ENCODE peak calls at places on chromosomes 3 and 15, in nine cellular contexts. Y, E, T, J, H, B, P, U and I are unnamed samples.

GRCh38 chr15:57865294-57865693 is 158.8 kb downstream of the POLR2M start:
- DNase-seq in Y (no peak), E (no peak), T (no peak), J (no peak), H (peak), B (peak), P (no peak), U (no peak), I (peak)

GRCh38 chr3:153958635-153959320 is 162.4 kb upstream of the ARHGEF26 start:
- DNase-seq in Y (no peak), E (no peak), T (no peak), J (no peak), H (no peak), B (no peak), P (no peak), U (peak), I (no peak)

GRCh38 chr3:57043518-57043917 is 16.9 kb upstream of the SPATA12 start:
- DNase-seq in Y (no peak), E (no peak), T (no peak), J (no peak), H (no peak), B (no peak), P (no peak), U (no peak), I (no peak)

GRCh38 chr3:8822141-8822540 is 52.7 kb upstream of the OXTR start:
- DNase-seq in Y (no peak), E (no peak), T (no peak), J (peak), H (peak), B (no peak), P (no peak), U (peak), I (no peak)

GRCh38 chr15:53808058-53808703 is 48.7 kb upstream of the WDR72 start:
- DNase-seq in Y (no peak), E (no peak), T (no peak), J (peak), H (peak), B (no peak), P (peak), U (no peak), I (no peak)

GRCh38 chr3:141147657-141148056 is 84.0 kb upstream of the PXYLP1 start:
- DNase-seq in Y (no peak), E (no peak), T (no peak), J (no peak), H (peak), B (no peak), P (no peak), U (no peak), I (no peak)

GRCh38 chr3:124905093-124905492 is 17.9 kb upstream of the ITGB5 start:
- DNase-seq in Y (no peak), E (no peak), T (no peak), J (no peak), H (no peak), B (no peak), P (no peak), U (no peak), I (no peak)

GRCh38 chr15:95105229-95105628 is 873.9 kb downstream of the MCTP2 start:
- DNase-seq in Y (no peak), E (no peak), T (no peak), J (peak), H (no peak), B (no peak), P (no peak), U (peak), I (no peak)

GRCh38 chr3:1693145-1693544 is 405.5 kb upstream of the CNTN4 start:
- DNase-seq in Y (no peak), E (no peak), T (no peak), J (no peak), H (no peak), B (no peak), P (no peak), U (no peak), I (no peak)

GRCh38 chr3:189947948-189948723 is 172.6 kb downstream of the P3H2 start:
- DNase-seq in Y (no peak), E (no peak), T (no peak), J (no peak), H (peak), B (no peak), P (no peak), U (peak), I (no peak)

GRCh38 chr3:15815696-15816095 is 17.9 kb upstream of the ANKRD28 start:
- DNase-seq in Y (no peak), E (no peak), T (no peak), J (peak), H (peak), B (no peak), P (peak), U (peak), I (no peak)

GRCh38 chr3:176767385-176767784 is 429.9 kb downstream of the TBL1XR1 start:
- DNase-seq in Y (peak), E (peak), T (no peak), J (no peak), H (peak), B (no peak), P (no peak), U (peak), I (no peak)

GRCh38 chr15:51024735-51025453 is 69.8 kb downstream of the TNFAIP8L3 start:
- DNase-seq in Y (no peak), E (no peak), T (no peak), J (no peak), H (peak), B (no peak), P (peak), U (no peak), I (no peak)

GRCh38 chr15:80835338-80835737 is 56.2 kb downstream of the CEMIP start:
- DNase-seq in Y (no peak), E (no peak), T (no peak), J (peak), H (no peak), B (peak), P (no peak), U (no peak), I (peak)

GRCh38 chr3:14905055-14905657 is 42.2 kb upstream of the NR2C2 start:
- DNase-seq in Y (no peak), E (no peak), T (no peak), J (no peak), H (no peak), B (no peak), P (no peak), U (no peak), I (no peak)

GRCh38 chr3:111872948-111873347 is 13.9 kb downstream of the PHLDB2 start:
- DNase-seq in Y (no peak), E (no peak), T (no peak), J (no peak), H (no peak), B (no peak), P (no peak), U (no peak), I (no peak)

GRCh38 chr3:53482227-53482626 is 12.2 kb upstream of the CACNA1D start:
- DNase-seq in Y (no peak), E (no peak), T (no peak), J (no peak), H (no peak), B (no peak), P (no peak), U (no peak), I (no peak)

GRCh38 chr3:35307296-35307695 is 332.0 kb upstream of the ARPP21 start:
- DNase-seq in Y (no peak), E (no peak), T (no peak), J (no peak), H (no peak), B (no peak), P (no peak), U (no peak), I (no peak)